ENCODE peak calls at places on chromosomes 11 and 22, in four cellular contexts. F is cardiac muscle cell, K is AG04450, L is sigmoid colon. W is an unnamed sample.

GRCh38 chr11:65419773-65420481 is 2.7 kb upstream of the NEAT1 start:
- DNase-seq in F (peak), K (no peak), L (peak), W (peak)

GRCh38 chr11:120431633-120432032 is 79.9 kb upstream of the GRIK4 start:
- DNase-seq in F (peak), K (peak), L (no peak), W (no peak)

GRCh38 chr22:36073476-36073875 is 44.9 kb upstream of the RBFOX2 start:
- DNase-seq in F (peak), K (no peak), L (peak), W (no peak)

GRCh38 chr11:57180964-57181363 is 789 bp upstream of the LRRC55 start:
- DNase-seq in F (no peak), K (no peak), L (no peak), W (no peak)

GRCh38 chr22:49197500-49197899 is 630.2 kb downstream of the BRD1 start:
- DNase-seq in F (no peak), K (no peak), L (peak), W (no peak)

GRCh38 chr22:23219787-23220484 is 39.6 kb downstream of the BCR start:
- DNase-seq in F (peak), K (no peak), L (no peak), W (peak)

GRCh38 chr11:28529540-28530410 is 421.6 kb downstream of the METTL15 start:
- DNase-seq in F (peak), K (peak), L (no peak), W (no peak)

GRCh38 chr11:115126092-115126491 is 378.1 kb downstream of the CADM1 start:
- DNase-seq in F (no peak), K (no peak), L (no peak), W (no peak)

GRCh38 chr11:126310229-126310991 is 6.5 kb downstream of the DCPS start:
- DNase-seq in F (peak), K (no peak), L (peak), W (peak)

GRCh38 chr11:93626038-93626437 is 35.4 kb upstream of the CEP295 start:
- DNase-seq in F (no peak), K (no peak), L (no peak), W (no peak)

GRCh38 chr22:45903355-45904149 is 73.4 kb downstream of the WNT7B start:
- DNase-seq in F (peak), K (peak), L (no peak), W (no peak)

GRCh38 chr11:64028398-64029115 is 7.2 kb upstream of the FLRT1 start:
- DNase-seq in F (peak), K (no peak), L (no peak), W (no peak)

GRCh38 chr11:94732617-94733292 is 35.4 kb upstream of the AMOTL1 start:
- DNase-seq in F (peak), K (peak), L (peak), W (no peak)

GRCh38 chr22:19857382-19857781 is 2.7 kb upstream of the GNB1L start:
- DNase-seq in F (no peak), K (no peak), L (no peak), W (no peak)

GRCh38 chr22:19855504-19856409 is 1.1 kb upstream of the GNB1L start:
- DNase-seq in F (peak), K (no peak), L (peak), W (no peak)

GRCh38 chr22:19853879-19854777 is 546 bp downstream of the GNB1L start:
- DNase-seq in F (no peak), K (no peak), L (no peak), W (peak)

GRCh38 chr22:19853058-19853878 is 1.4 kb downstream of the GNB1L start:
- DNase-seq in F (no peak), K (no peak), L (peak), W (no peak)

GRCh38 chr22:19854778-19855503 is at the start of the genes GNB1L and RTL10:
- DNase-seq in F (peak), K (peak), L (peak), W (peak)
- TF ChIP-seq CTCF in F (peak), K (peak), L (no peak), W (no peak)

DNA sequence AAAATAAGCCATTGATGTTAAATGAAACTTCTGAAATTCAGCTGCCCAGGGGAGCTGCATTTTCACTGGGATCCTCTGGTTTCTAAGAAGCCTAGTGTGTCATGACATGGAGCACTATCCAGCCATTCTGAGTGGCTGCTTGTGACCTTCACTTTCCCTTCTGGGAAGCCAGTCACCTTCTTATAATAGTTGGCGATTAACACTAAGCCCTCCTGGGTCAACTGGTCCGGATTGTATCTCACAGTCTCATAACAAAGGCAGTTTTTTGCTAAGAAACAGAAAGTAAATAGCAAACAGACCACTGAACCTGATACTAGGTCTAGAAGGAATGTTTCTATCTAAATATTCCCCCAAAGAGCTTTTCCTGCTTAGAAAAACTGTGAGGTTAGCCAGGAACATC is 7.9 kb downstream of the CSRP3 start:
- DNase-seq in F (no peak), K (no peak), L (no peak), W (no peak)
- H3K27ac ChIP-seq in F (no peak), K (no peak), L (no peak), W (no peak)

GRCh38 chr11:72015511-72016061 is 16.9 kb downstream of the IL18BP start:
- DNase-seq in F (peak), K (no peak), L (no peak), W (no peak)
- TF ChIP-seq CTCF in F (peak), K (peak), L (no peak), W (no peak)

GRCh38 chr11:67483498-67483798 is 622 bp downstream of the AIP start:
- DNase-seq in F (no peak), K (no peak), L (no peak), W (no peak)

GRCh38 chr11:67482275-67482735 is 521 bp upstream of the AIP start:
- DNase-seq in F (no peak), K (no peak), L (no peak), W (no peak)

GRCh38 chr11:67484847-67485311 is 2.1 kb downstream of the AIP start:
- DNase-seq in F (no peak), K (no peak), L (peak), W (no peak)

GRCh38 chr11:67482736-67483497 is at the start of gene AIP:
- DNase-seq in F (peak), K (peak), L (peak), W (peak)

GRCh38 chr11:67483901-67484665 is 1.3 kb downstream of the AIP start:
- DNase-seq in F (no peak), K (no peak), L (no peak), W (no peak)
- H3K27ac ChIP-seq in F (no peak), K (no peak), L (peak), W (peak)

DNA sequence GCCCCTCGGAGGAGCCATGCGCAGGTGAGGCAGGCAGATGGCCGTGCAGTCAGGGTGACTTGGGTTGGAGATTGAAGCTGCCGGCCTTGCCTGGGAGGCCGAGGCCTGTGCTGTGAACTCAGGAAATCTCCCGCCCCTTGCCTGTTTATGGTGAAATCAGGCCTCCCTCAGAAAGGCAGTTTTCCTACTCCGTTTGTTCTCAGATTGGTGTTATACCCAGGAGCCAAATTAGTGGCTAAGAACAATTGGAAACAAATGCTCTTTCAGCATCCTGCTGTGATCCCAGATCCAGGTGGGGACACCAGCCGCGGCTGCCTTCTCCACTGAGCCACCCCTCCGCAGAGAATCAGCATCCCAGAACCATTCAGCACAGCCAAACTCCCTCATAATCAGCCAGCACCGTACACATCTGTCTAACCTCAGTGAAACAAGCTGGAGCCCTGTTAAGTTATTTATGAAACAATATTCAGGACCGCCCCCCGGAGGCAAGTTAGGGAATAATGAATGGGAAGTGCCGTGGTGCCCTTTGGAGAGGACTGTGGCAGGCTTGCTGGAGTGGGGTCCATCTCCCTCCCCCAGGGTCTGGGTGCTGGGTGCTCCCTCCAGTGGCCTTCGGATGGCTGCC is 60.0 kb downstream of the PKNOX2 start:
- DNase-seq in F (peak), K (no peak), L (peak), W (no peak)
- TF ChIP-seq CTCF in F (peak), K (peak), L (no peak), W (no peak)